ENCODE peak calls at places on chromosomes 13 and 19, in ten cellular contexts. K is A549; C is HFFc6; S is WTC11; N is MCF 10A; A is astrocyte; U is CD4-positive, alpha-beta T cell; L is heart right ventricle; X is neural crest cell; F is coronary artery. D is an unnamed sample.
A peak's percentile ranks its signal among the peaks of the same experiment; 100 is the strongest.

GRCh38 chr13:114341003-114341777 is 26.9 kb downstream of the CHAMP1 start:
- DNase-seq in F (no peak), S (no peak), L (no peak), C (no peak), X (no peak), U (no peak), K (no peak), A (no peak), N (no peak), D (no peak)

GRCh38 chr13:94351292-94352000 is 128.0 kb downstream of the DCT start:
- DNase-seq in N (no peak), S (no peak), C (peak; percentile 76), U (no peak), K (no peak), L (no peak), A (peak; percentile 84), X (no peak), F (no peak), D (no peak)

GRCh38 chr13:82323101-82323500 is 1559.2 kb downstream of the SLITRK1 start:
- DNase-seq in U (no peak), S (no peak), F (no peak), K (no peak), N (no peak), X (no peak), A (no peak), C (no peak), L (no peak), D (no peak)

GRCh38 chr19:6527893-6528543 is 2.8 kb upstream of the TNFSF9 start:
- DNase-seq in C (no peak), X (no peak), S (no peak), K (no peak), N (no peak), L (no peak), F (no peak), A (no peak), U (no peak), D (no peak)

GRCh38 chr13:108495686-108496363 is 133.6 kb upstream of the MYO16 start:
- DNase-seq in F (no peak), N (no peak), C (no peak), U (no peak), K (peak; percentile 16), X (peak; percentile 38), A (peak; percentile 24), S (peak; percentile 49), L (no peak), D (no peak)

GRCh38 chr19:46761418-46761831 is 15.2 kb upstream of the STRN4 start:
- DNase-seq in U (no peak), N (no peak), K (no peak), X (no peak), L (no peak), F (no peak), C (peak; percentile 22), A (peak; percentile 20), S (no peak), D (no peak)

GRCh38 chr13:106477303-106477702 is 58.2 kb downstream of the EFNB2 start:
- DNase-seq in X (no peak), A (no peak), N (no peak), U (no peak), C (no peak), K (no peak), L (no peak), S (no peak), F (no peak), D (no peak)

GRCh38 chr19:12983561-12984142 is 11.6 kb upstream of the NFIX start:
- DNase-seq in C (peak; percentile 50), X (peak; percentile 76), K (peak; percentile 78), A (peak; percentile 41), N (peak; percentile 74), S (peak; percentile 81), U (peak; percentile 84), L (peak; percentile 85), F (peak; percentile 87), D (peak; percentile 95)

GRCh38 chr19:10083911-10084310 is 2.2 kb upstream of the SHFL start:
- DNase-seq in N (no peak), U (no peak), X (no peak), S (no peak), F (no peak), L (no peak), C (no peak), A (no peak), K (no peak), D (no peak)

GRCh38 chr13:106311004-106311403 is 224.5 kb downstream of the EFNB2 start:
- DNase-seq in X (no peak), N (no peak), A (no peak), K (no peak), U (no peak), F (no peak), L (no peak), C (no peak), S (no peak), D (no peak)

GRCh38 chr13:33123066-33123940 is 107.1 kb downstream of the KL start:
- DNase-seq in S (no peak), K (no peak), C (peak; percentile 90), F (no peak), L (peak; percentile 31), X (no peak), A (peak; percentile 69), U (no peak), N (peak; percentile 38), D (no peak)

GRCh38 chr13:38862443-38862842 is 128.2 kb downstream of the STOML3 start:
- DNase-seq in N (no peak), L (no peak), C (no peak), A (no peak), U (no peak), F (no peak), X (no peak), S (no peak), K (no peak), D (no peak)

GRCh38 chr13:38863536-38863935 is 127.1 kb downstream of the STOML3 start:
- DNase-seq in A (no peak), L (no peak), S (no peak), F (no peak), N (no peak), X (no peak), U (no peak), C (no peak), K (no peak), D (no peak)

GRCh38 chr13:38868399-38868798 is 122.2 kb downstream of the STOML3 start:
- DNase-seq in F (no peak), X (no peak), C (no peak), A (no peak), U (no peak), N (no peak), S (no peak), K (no peak), L (no peak), D (no peak)

GRCh38 chr13:38868870-38869269 is 121.8 kb downstream of the STOML3 start:
- DNase-seq in X (no peak), N (no peak), U (no peak), F (no peak), K (no peak), S (no peak), L (no peak), C (no peak), A (no peak), D (no peak)

DNA sequence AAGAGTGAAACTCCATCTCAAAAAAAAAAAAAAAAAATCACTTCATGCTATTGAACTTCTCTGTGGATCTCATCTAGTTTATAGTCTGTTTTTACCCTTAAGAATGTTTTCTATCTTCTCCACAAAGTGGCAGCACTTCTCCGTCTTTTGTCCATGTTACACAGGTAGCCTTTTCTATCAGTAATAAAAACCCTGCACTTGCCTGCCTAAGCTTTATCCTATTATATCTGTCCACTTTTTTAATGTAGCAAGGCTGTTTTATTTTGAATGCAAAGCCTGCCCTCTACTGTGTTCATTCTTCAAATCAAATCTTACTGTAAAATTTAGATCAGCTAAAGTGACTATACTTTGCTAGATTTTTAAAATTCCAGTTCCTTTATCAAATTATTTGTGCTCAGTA is 124.0 kb downstream of the STOML3 start:
- DNase-seq in L (no peak), S (no peak), C (no peak), N (peak; percentile 13), K (peak; percentile 1), A (no peak), X (no peak), U (no peak), F (no peak), D (no peak)
- TF ChIP-seq CTCF in L (no peak), S (no peak), C (no peak), N (peak; percentile 11), K (peak; percentile 11), A (peak; percentile 10), X (no peak), U (no peak), F (no peak), D (peak; percentile 23)

DNA sequence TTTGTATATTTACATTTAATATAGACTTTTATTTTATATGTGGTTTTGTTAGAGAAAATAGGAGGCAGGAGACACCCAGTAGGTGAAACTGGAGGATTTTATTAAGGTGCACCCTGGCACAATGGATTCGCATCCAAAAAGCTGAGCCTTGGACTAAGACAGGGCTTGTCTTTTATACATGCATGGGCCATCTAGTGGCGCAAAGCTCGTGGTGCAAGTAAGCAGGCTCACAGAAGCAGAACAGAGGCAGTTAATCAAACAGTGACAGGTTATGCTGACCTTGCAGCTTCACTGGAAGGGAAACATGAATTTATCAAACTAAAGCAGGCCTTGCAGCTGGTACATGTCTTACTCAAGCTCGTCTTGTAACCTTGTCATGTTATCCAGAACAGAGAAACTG is 58.8 kb upstream of the ZNF681 start:
- DNase-seq in N (peak; percentile 23), U (peak; percentile 31), L (peak; percentile 21), S (peak; percentile 53), F (no peak), K (peak; percentile 52), C (peak; percentile 4), X (no peak), A (peak; percentile 8), D (no peak)
- TF ChIP-seq CTCF in N (no peak), U (peak; percentile 68), L (no peak), S (no peak), F (no peak), K (no peak), C (peak; percentile 68), X (peak; percentile 60), A (no peak), D (no peak)

GRCh38 chr13:74675185-74675584 is 541.0 kb upstream of the KLF12 start:
- DNase-seq in C (no peak), U (no peak), F (no peak), N (peak; percentile 38), K (no peak), L (no peak), S (no peak), X (no peak), A (peak; percentile 75), D (no peak)
- TF ChIP-seq CTCF in C (no peak), U (no peak), F (no peak), N (no peak), K (no peak), L (no peak), S (no peak), X (no peak), A (no peak), D (no peak)

DNA sequence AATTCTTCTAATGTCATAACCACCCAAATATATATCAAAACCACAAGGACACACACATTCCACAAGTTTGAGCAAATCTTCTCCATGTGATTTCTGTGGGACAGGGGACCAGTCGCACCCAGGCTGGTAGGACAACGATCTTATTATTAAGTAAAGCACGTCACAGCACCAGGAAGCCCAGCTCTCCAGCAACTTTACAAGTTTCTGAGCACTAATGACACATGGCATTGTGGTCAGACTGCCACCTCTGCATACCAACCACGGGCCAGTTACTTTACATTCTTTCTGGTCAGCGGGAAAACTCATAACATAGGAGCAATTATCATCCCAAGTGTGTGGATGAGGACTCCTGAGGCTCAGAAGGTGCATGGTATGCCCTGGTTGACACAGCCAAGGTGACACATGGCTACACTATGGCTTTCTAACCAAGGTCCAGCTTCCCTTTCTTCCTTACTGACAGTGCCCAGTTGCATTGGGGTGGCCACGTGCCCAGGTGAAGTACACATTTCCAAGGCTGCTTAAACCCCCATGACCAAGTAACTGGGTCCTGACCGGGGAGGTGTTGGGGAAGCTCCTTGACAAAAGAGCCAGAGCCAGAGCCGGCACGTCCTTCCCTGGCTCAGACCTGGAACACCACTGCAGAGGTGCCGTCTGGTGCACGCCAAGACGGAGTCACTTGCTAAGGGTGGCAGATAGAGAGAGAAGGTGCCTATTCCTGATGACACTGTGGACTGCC is 27.4 kb downstream of the LATS2 start:
- DNase-seq in N (peak; percentile 25), C (peak; percentile 68), S (no peak), A (peak; percentile 72), F (no peak), L (no peak), K (no peak), U (no peak), X (no peak), D (no peak)
- TF ChIP-seq CTCF in N (no peak), C (no peak), S (no peak), A (no peak), F (no peak), L (no peak), K (no peak), U (no peak), X (no peak), D (no peak)

D was measured in osteocyte.